ENCODE peak calls at places on chromosomes 12 and 14, in nine cellular contexts. One of them, this sample, is unnamed.
A peak's percentile ranks its signal among the peaks of the same experiment; 100 is the strongest.

GRCh38 chr12:81369175-81369574 is 291.3 kb downstream of the ACSS3 start:
- DNase-seq in lower leg skin: no peak
- DNase-seq in ACHN: no peak
- DNase-seq in erythroblast: no peak
- DNase-seq in astrocyte of the spinal cord: no peak
- DNase-seq in HTR-8/SVneo: no peak
- DNase-seq in neuronal stem cell: no peak
- DNase-seq in endothelial cell: no peak
- DNase-seq in heart right ventricle: no peak
- DNase-seq in this sample: no peak

GRCh38 chr14:50083467-50084337 is 32.7 kb downstream of the VCPKMT start:
- DNase-seq in lower leg skin: no peak
- DNase-seq in ACHN: no peak
- DNase-seq in erythroblast: no peak
- DNase-seq in astrocyte of the spinal cord: no peak
- DNase-seq in HTR-8/SVneo: no peak
- DNase-seq in neuronal stem cell: no peak
- DNase-seq in endothelial cell: no peak
- DNase-seq in heart right ventricle: no peak
- DNase-seq in this sample: peak; percentile 49

GRCh38 chr12:46787496-46788055 is 38.2 kb downstream of the SLC38A4 start:
- DNase-seq in lower leg skin: no peak
- DNase-seq in ACHN: no peak
- DNase-seq in erythroblast: no peak
- DNase-seq in astrocyte of the spinal cord: no peak
- DNase-seq in HTR-8/SVneo: no peak
- DNase-seq in neuronal stem cell: no peak
- DNase-seq in endothelial cell: no peak
- DNase-seq in heart right ventricle: no peak
- DNase-seq in this sample: no peak

GRCh38 chr12:110741795-110742717 is 635 bp downstream of the PPP1CC start:
- DNase-seq in lower leg skin: no peak
- DNase-seq in ACHN: peak; percentile 44
- DNase-seq in erythroblast: peak; percentile 77
- DNase-seq in astrocyte of the spinal cord: peak; percentile 38
- DNase-seq in HTR-8/SVneo: no peak
- DNase-seq in neuronal stem cell: peak; percentile 18
- DNase-seq in endothelial cell: peak; percentile 51
- DNase-seq in heart right ventricle: no peak
- DNase-seq in this sample: peak; percentile 44

GRCh38 chr14:70585221-70585620 is 15.2 kb downstream of the MED6 start:
- DNase-seq in lower leg skin: no peak
- DNase-seq in ACHN: no peak
- DNase-seq in erythroblast: no peak
- DNase-seq in astrocyte of the spinal cord: no peak
- DNase-seq in HTR-8/SVneo: no peak
- DNase-seq in neuronal stem cell: no peak
- DNase-seq in endothelial cell: no peak
- DNase-seq in heart right ventricle: no peak
- DNase-seq in this sample: peak; percentile 18

GRCh38 chr14:26984318-26985177 is 386.7 kb upstream of the NOVA1 start:
- DNase-seq in lower leg skin: no peak
- DNase-seq in ACHN: peak; percentile 60
- DNase-seq in erythroblast: peak; percentile 59
- DNase-seq in astrocyte of the spinal cord: peak; percentile 73
- DNase-seq in HTR-8/SVneo: no peak
- DNase-seq in neuronal stem cell: peak; percentile 65
- DNase-seq in endothelial cell: peak; percentile 74
- DNase-seq in heart right ventricle: no peak
- DNase-seq in this sample: peak; percentile 38

GRCh38 chr14:91113829-91114078 is at the start of gene DGLUCY:
- DNase-seq in lower leg skin: no peak
- DNase-seq in ACHN: peak; percentile 76
- DNase-seq in erythroblast: no peak
- DNase-seq in astrocyte of the spinal cord: no peak
- DNase-seq in HTR-8/SVneo: peak; percentile 76
- DNase-seq in neuronal stem cell: no peak
- DNase-seq in endothelial cell: no peak
- DNase-seq in heart right ventricle: peak; percentile 84
- DNase-seq in this sample: peak; percentile 72

GRCh38 chr12:52946334-52946733 is 2.6 kb upstream of the KRT18 start:
- DNase-seq in lower leg skin: no peak
- DNase-seq in ACHN: no peak
- DNase-seq in erythroblast: no peak
- DNase-seq in astrocyte of the spinal cord: no peak
- DNase-seq in HTR-8/SVneo: no peak
- DNase-seq in neuronal stem cell: no peak
- DNase-seq in endothelial cell: no peak
- DNase-seq in heart right ventricle: no peak
- DNase-seq in this sample: no peak

GRCh38 chr12:12349711-12350665 is at the start of gene MANSC1:
- DNase-seq in lower leg skin: peak; percentile 92
- DNase-seq in ACHN: peak; percentile 48
- DNase-seq in erythroblast: peak; percentile 78
- DNase-seq in astrocyte of the spinal cord: no peak
- DNase-seq in HTR-8/SVneo: peak; percentile 40
- DNase-seq in neuronal stem cell: peak; percentile 49
- DNase-seq in endothelial cell: peak; percentile 64
- DNase-seq in heart right ventricle: peak; percentile 76
- DNase-seq in this sample: peak; percentile 14

GRCh38 chr12:95164656-95165055 is 52.6 kb downstream of the FGD6 start:
- DNase-seq in lower leg skin: no peak
- DNase-seq in ACHN: no peak
- DNase-seq in erythroblast: no peak
- DNase-seq in astrocyte of the spinal cord: peak; percentile 21
- DNase-seq in HTR-8/SVneo: no peak
- DNase-seq in neuronal stem cell: no peak
- DNase-seq in endothelial cell: no peak
- DNase-seq in heart right ventricle: no peak
- DNase-seq in this sample: no peak

GRCh38 chr12:59632408-59632807 is 36.6 kb downstream of the SLC16A7 start:
- DNase-seq in lower leg skin: no peak
- DNase-seq in ACHN: no peak
- DNase-seq in erythroblast: no peak
- DNase-seq in astrocyte of the spinal cord: no peak
- DNase-seq in HTR-8/SVneo: no peak
- DNase-seq in neuronal stem cell: no peak
- DNase-seq in endothelial cell: no peak
- DNase-seq in heart right ventricle: no peak
- DNase-seq in this sample: peak; percentile 7

GRCh38 chr14:51653096-51653814 is 1.5 kb downstream of the FRMD6 start:
- DNase-seq in lower leg skin: no peak
- DNase-seq in ACHN: peak; percentile 73
- DNase-seq in erythroblast: peak; percentile 17
- DNase-seq in astrocyte of the spinal cord: peak; percentile 88
- DNase-seq in HTR-8/SVneo: peak; percentile 53
- DNase-seq in neuronal stem cell: no peak
- DNase-seq in endothelial cell: peak; percentile 21
- DNase-seq in heart right ventricle: no peak
- DNase-seq in this sample: no peak

GRCh38 chr14:28381656-28382055 is 384.9 kb upstream of the FOXG1 start:
- DNase-seq in lower leg skin: no peak
- DNase-seq in ACHN: no peak
- DNase-seq in erythroblast: no peak
- DNase-seq in astrocyte of the spinal cord: peak; percentile 18
- DNase-seq in HTR-8/SVneo: no peak
- DNase-seq in neuronal stem cell: no peak
- DNase-seq in endothelial cell: no peak
- DNase-seq in heart right ventricle: no peak
- DNase-seq in this sample: no peak

GRCh38 chr14:52002542-52002941 is 13.2 kb downstream of the RTRAF start:
- DNase-seq in lower leg skin: no peak
- DNase-seq in ACHN: no peak
- DNase-seq in erythroblast: no peak
- DNase-seq in astrocyte of the spinal cord: no peak
- DNase-seq in HTR-8/SVneo: no peak
- DNase-seq in neuronal stem cell: no peak
- DNase-seq in endothelial cell: no peak
- DNase-seq in heart right ventricle: no peak
- DNase-seq in this sample: no peak

GRCh38 chr14:103693514-103693913 is 21.7 kb downstream of the XRCC3 start:
- DNase-seq in lower leg skin: peak; percentile 88
- DNase-seq in ACHN: no peak
- DNase-seq in erythroblast: no peak
- DNase-seq in astrocyte of the spinal cord: no peak
- DNase-seq in HTR-8/SVneo: no peak
- DNase-seq in neuronal stem cell: no peak
- DNase-seq in endothelial cell: no peak
- DNase-seq in heart right ventricle: no peak
- DNase-seq in this sample: no peak

GRCh38 chr12:62347922-62348650 is 87.9 kb downstream of the USP15 start:
- DNase-seq in lower leg skin: no peak
- DNase-seq in ACHN: peak; percentile 50
- DNase-seq in erythroblast: no peak
- DNase-seq in astrocyte of the spinal cord: peak; percentile 60
- DNase-seq in HTR-8/SVneo: no peak
- DNase-seq in neuronal stem cell: no peak
- DNase-seq in endothelial cell: no peak
- DNase-seq in heart right ventricle: no peak
- DNase-seq in this sample: no peak

GRCh38 chr14:89428556-89429196 is 11.6 kb upstream of the FOXN3 start:
- DNase-seq in lower leg skin: no peak
- DNase-seq in ACHN: peak; percentile 7
- DNase-seq in erythroblast: no peak
- DNase-seq in astrocyte of the spinal cord: peak; percentile 47
- DNase-seq in HTR-8/SVneo: peak; percentile 72
- DNase-seq in neuronal stem cell: no peak
- DNase-seq in endothelial cell: no peak
- DNase-seq in heart right ventricle: no peak
- DNase-seq in this sample: no peak

GRCh38 chr14:57865450-57866198 is at the start of gene SLC35F4:
- DNase-seq in lower leg skin: no peak
- DNase-seq in ACHN: peak; percentile 87
- DNase-seq in erythroblast: no peak
- DNase-seq in astrocyte of the spinal cord: peak; percentile 24
- DNase-seq in HTR-8/SVneo: no peak
- DNase-seq in neuronal stem cell: peak; percentile 82
- DNase-seq in endothelial cell: peak; percentile 60
- DNase-seq in heart right ventricle: no peak
- DNase-seq in this sample: no peak

GRCh38 chr14:103273145-103273846 is 60.7 kb upstream of the EIF5 start:
- DNase-seq in lower leg skin: peak; percentile 83
- DNase-seq in ACHN: no peak
- DNase-seq in erythroblast: no peak
- DNase-seq in astrocyte of the spinal cord: no peak
- DNase-seq in HTR-8/SVneo: no peak
- DNase-seq in neuronal stem cell: no peak
- DNase-seq in endothelial cell: no peak
- DNase-seq in heart right ventricle: no peak
- DNase-seq in this sample: no peak

GRCh38 chr12:63994704-63995103 is 150.2 kb downstream of the SRGAP1 start:
- DNase-seq in lower leg skin: no peak
- DNase-seq in ACHN: no peak
- DNase-seq in erythroblast: no peak
- DNase-seq in astrocyte of the spinal cord: no peak
- DNase-seq in HTR-8/SVneo: no peak
- DNase-seq in neuronal stem cell: no peak
- DNase-seq in endothelial cell: no peak
- DNase-seq in heart right ventricle: no peak
- DNase-seq in this sample: peak; percentile 34

GRCh38 chr14:73168691-73169090 is 32.4 kb downstream of the PSEN1 start:
- DNase-seq in lower leg skin: peak; percentile 65
- DNase-seq in ACHN: no peak
- DNase-seq in erythroblast: no peak
- DNase-seq in astrocyte of the spinal cord: no peak
- DNase-seq in HTR-8/SVneo: no peak
- DNase-seq in neuronal stem cell: no peak
- DNase-seq in endothelial cell: no peak
- DNase-seq in heart right ventricle: no peak
- DNase-seq in this sample: no peak

GRCh38 chr14:98163285-98163741 is 1108.7 kb downstream of the BCL11B start:
- DNase-seq in lower leg skin: no peak
- DNase-seq in ACHN: no peak
- DNase-seq in erythroblast: no peak
- DNase-seq in astrocyte of the spinal cord: no peak
- DNase-seq in HTR-8/SVneo: no peak
- DNase-seq in neuronal stem cell: no peak
- DNase-seq in endothelial cell: no peak
- DNase-seq in heart right ventricle: no peak
- DNase-seq in this sample: no peak

GRCh38 chr14:79856357-79856756 is 354.9 kb downstream of the DIO2 start:
- DNase-seq in lower leg skin: no peak
- DNase-seq in ACHN: no peak
- DNase-seq in erythroblast: no peak
- DNase-seq in astrocyte of the spinal cord: no peak
- DNase-seq in HTR-8/SVneo: no peak
- DNase-seq in neuronal stem cell: no peak
- DNase-seq in endothelial cell: no peak
- DNase-seq in heart right ventricle: no peak
- DNase-seq in this sample: no peak

GRCh38 chr14:36094963-36095362 is 81.6 kb downstream of the PTCSC3 start:
- DNase-seq in lower leg skin: no peak
- DNase-seq in ACHN: no peak
- DNase-seq in erythroblast: no peak
- DNase-seq in astrocyte of the spinal cord: no peak
- DNase-seq in HTR-8/SVneo: no peak
- DNase-seq in neuronal stem cell: no peak
- DNase-seq in endothelial cell: no peak
- DNase-seq in heart right ventricle: no peak
- DNase-seq in this sample: no peak

GRCh38 chr12:122471324-122472226 is 29.2 kb downstream of the ZCCHC8 start:
- DNase-seq in lower leg skin: no peak
- DNase-seq in ACHN: peak; percentile 87
- DNase-seq in erythroblast: peak; percentile 78
- DNase-seq in astrocyte of the spinal cord: peak; percentile 83
- DNase-seq in HTR-8/SVneo: peak; percentile 56
- DNase-seq in neuronal stem cell: peak; percentile 30
- DNase-seq in endothelial cell: no peak
- DNase-seq in heart right ventricle: no peak
- DNase-seq in this sample: peak; percentile 58

GRCh38 chr14:63302135-63302534 is 16.6 kb downstream of the GPHB5 start:
- DNase-seq in lower leg skin: no peak
- DNase-seq in ACHN: no peak
- DNase-seq in erythroblast: no peak
- DNase-seq in astrocyte of the spinal cord: no peak
- DNase-seq in HTR-8/SVneo: no peak
- DNase-seq in neuronal stem cell: no peak
- DNase-seq in endothelial cell: no peak
- DNase-seq in heart right ventricle: no peak
- DNase-seq in this sample: no peak

GRCh38 chr12:78028426-78028825 is 197.7 kb downstream of the NAV3 start:
- DNase-seq in lower leg skin: no peak
- DNase-seq in ACHN: no peak
- DNase-seq in erythroblast: no peak
- DNase-seq in astrocyte of the spinal cord: no peak
- DNase-seq in HTR-8/SVneo: no peak
- DNase-seq in neuronal stem cell: no peak
- DNase-seq in endothelial cell: no peak
- DNase-seq in heart right ventricle: no peak
- DNase-seq in this sample: no peak